ENCODE peak calls at places on chromosomes 5 and 9, in six cellular contexts. One of them, this sample, is unnamed.

GRCh38 chr5:98929123-98929981 is 545 bp upstream of the CHD1 start:
- DNase-seq in tibial artery: peak; percentile 98
- DNase-seq in astrocyte: peak; percentile 93
- DNase-seq in spleen: peak; percentile 98
- DNase-seq in CD8-positive, alpha-beta T cell: peak; percentile 99
- DNase-seq in effector memory CD4-positive, alpha-beta T cell: peak; percentile 90
- DNase-seq in this sample: peak; percentile 99

GRCh38 chr9:136565075-136565721 is 19.4 kb upstream of the NOTCH1 start:
- DNase-seq in tibial artery: no peak
- DNase-seq in astrocyte: peak; percentile 33
- DNase-seq in spleen: no peak
- DNase-seq in CD8-positive, alpha-beta T cell: peak; percentile 9
- DNase-seq in effector memory CD4-positive, alpha-beta T cell: no peak
- DNase-seq in this sample: no peak

GRCh38 chr5:115477581-115477980 is 67.0 kb downstream of the FEM1C start:
- DNase-seq in tibial artery: no peak
- DNase-seq in astrocyte: no peak
- DNase-seq in spleen: no peak
- DNase-seq in CD8-positive, alpha-beta T cell: no peak
- DNase-seq in effector memory CD4-positive, alpha-beta T cell: no peak
- DNase-seq in this sample: no peak

GRCh38 chr5:132830436-132831094 is at the start of gene SHROOM1:
- DNase-seq in tibial artery: no peak
- DNase-seq in astrocyte: peak; percentile 28
- DNase-seq in spleen: peak; percentile 80
- DNase-seq in CD8-positive, alpha-beta T cell: no peak
- DNase-seq in effector memory CD4-positive, alpha-beta T cell: no peak
- DNase-seq in this sample: peak; percentile 86

GRCh38 chr9:136234597-136234996 is 11.0 kb downstream of the QSOX2 start:
- DNase-seq in tibial artery: no peak
- DNase-seq in astrocyte: no peak
- DNase-seq in spleen: no peak
- DNase-seq in CD8-positive, alpha-beta T cell: no peak
- DNase-seq in effector memory CD4-positive, alpha-beta T cell: no peak
- DNase-seq in this sample: no peak

GRCh38 chr5:173317091-173317685 is 11.0 kb downstream of the STC2 start:
- DNase-seq in tibial artery: no peak
- DNase-seq in astrocyte: no peak
- DNase-seq in spleen: peak; percentile 62
- DNase-seq in CD8-positive, alpha-beta T cell: no peak
- DNase-seq in effector memory CD4-positive, alpha-beta T cell: no peak
- DNase-seq in this sample: no peak

GRCh38 chr5:134708301-134708700 is 30.0 kb upstream of the CAMLG start:
- DNase-seq in tibial artery: no peak
- DNase-seq in astrocyte: no peak
- DNase-seq in spleen: no peak
- DNase-seq in CD8-positive, alpha-beta T cell: no peak
- DNase-seq in effector memory CD4-positive, alpha-beta T cell: no peak
- DNase-seq in this sample: no peak

GRCh38 chr9:69314547-69314946 is 10.5 kb upstream of the ENTREP1 start:
- DNase-seq in tibial artery: no peak
- DNase-seq in astrocyte: no peak
- DNase-seq in spleen: no peak
- DNase-seq in CD8-positive, alpha-beta T cell: no peak
- DNase-seq in effector memory CD4-positive, alpha-beta T cell: no peak
- DNase-seq in this sample: no peak

GRCh38 chr9:124695280-124695890 is 75.7 kb downstream of the NR6A1 start:
- DNase-seq in tibial artery: no peak
- DNase-seq in astrocyte: peak; percentile 79
- DNase-seq in spleen: no peak
- DNase-seq in CD8-positive, alpha-beta T cell: no peak
- DNase-seq in effector memory CD4-positive, alpha-beta T cell: no peak
- DNase-seq in this sample: peak; percentile 84

GRCh38 chr9:97874617-97875016 is 21.6 kb downstream of the FOXE1 start:
- DNase-seq in tibial artery: no peak
- DNase-seq in astrocyte: no peak
- DNase-seq in spleen: no peak
- DNase-seq in CD8-positive, alpha-beta T cell: no peak
- DNase-seq in effector memory CD4-positive, alpha-beta T cell: no peak
- DNase-seq in this sample: peak; percentile 13

GRCh38 chr5:5377780-5378179 is 44.7 kb upstream of the ICE1 start:
- DNase-seq in tibial artery: no peak
- DNase-seq in astrocyte: no peak
- DNase-seq in spleen: no peak
- DNase-seq in CD8-positive, alpha-beta T cell: no peak
- DNase-seq in effector memory CD4-positive, alpha-beta T cell: no peak
- DNase-seq in this sample: no peak

GRCh38 chr5:174725991-174726601 is 1.7 kb downstream of the MSX2 start:
- DNase-seq in tibial artery: no peak
- DNase-seq in astrocyte: no peak
- DNase-seq in spleen: no peak
- DNase-seq in CD8-positive, alpha-beta T cell: no peak
- DNase-seq in effector memory CD4-positive, alpha-beta T cell: no peak
- DNase-seq in this sample: no peak
- H3K4me3 ChIP-seq in tibial artery: peak overlapping the region; percentile 70
- H3K4me3 ChIP-seq in astrocyte: no peak overlapping the region
- H3K4me3 ChIP-seq in spleen: peak overlapping the region; percentile 45
- H3K4me3 ChIP-seq in CD8-positive, alpha-beta T cell: no peak overlapping the region
- H3K4me3 ChIP-seq in effector memory CD4-positive, alpha-beta T cell: no peak overlapping the region
- H3K4me3 ChIP-seq in this sample: no peak overlapping the region

DNA sequence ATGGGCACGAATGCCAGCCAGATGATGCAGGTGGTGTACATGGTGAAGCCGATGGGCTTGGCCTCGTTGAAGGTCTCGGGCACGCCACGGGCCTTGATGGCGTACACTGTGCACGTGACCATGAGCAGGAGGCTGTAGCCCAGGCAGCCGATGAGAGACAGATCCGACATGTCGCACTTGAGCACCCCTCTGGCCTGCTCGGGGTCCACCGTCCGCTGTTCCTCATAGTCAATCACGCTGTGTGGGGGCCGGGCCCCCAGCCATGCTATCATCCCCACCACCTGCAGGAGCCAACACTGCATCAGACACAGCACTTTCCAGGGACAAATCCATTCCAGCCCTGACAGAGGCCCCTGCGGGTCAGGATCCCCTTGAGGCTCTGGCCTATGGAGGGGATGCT is 12.2 kb downstream of the GRM6 start:
- DNase-seq in tibial artery: no peak
- DNase-seq in astrocyte: no peak
- DNase-seq in spleen: peak; percentile 58
- DNase-seq in CD8-positive, alpha-beta T cell: no peak
- DNase-seq in effector memory CD4-positive, alpha-beta T cell: no peak
- DNase-seq in this sample: no peak
- H3K9me3 ChIP-seq in tibial artery: peaks cover 30% of the 10 kb centered on the region
- H3K9me3 ChIP-seq in astrocyte: peaks cover 63% of the 10 kb centered on the region
- H3K9me3 ChIP-seq in spleen: peaks cover 97% of the 10 kb centered on the region
- H3K9me3 ChIP-seq in CD8-positive, alpha-beta T cell: no peaks in the 10 kb centered on the region
- H3K9me3 ChIP-seq in effector memory CD4-positive, alpha-beta T cell: no peaks in the 10 kb centered on the region
- H3K9me3 ChIP-seq in this sample: peaks cover 9% of the 10 kb centered on the region

GRCh38 chr5:136104311-136104975 is 28.2 kb upstream of the SMAD5 start:
- DNase-seq in tibial artery: no peak
- DNase-seq in astrocyte: no peak
- DNase-seq in spleen: no peak
- DNase-seq in CD8-positive, alpha-beta T cell: no peak
- DNase-seq in effector memory CD4-positive, alpha-beta T cell: no peak
- DNase-seq in this sample: no peak

GRCh38 chr5:136106351-136106750 is 26.3 kb upstream of the SMAD5 start:
- DNase-seq in tibial artery: no peak
- DNase-seq in astrocyte: no peak
- DNase-seq in spleen: no peak
- DNase-seq in CD8-positive, alpha-beta T cell: no peak
- DNase-seq in effector memory CD4-positive, alpha-beta T cell: no peak
- DNase-seq in this sample: no peak

GRCh38 chr5:136101884-136102283 is 30.8 kb upstream of the SMAD5 start:
- DNase-seq in tibial artery: no peak
- DNase-seq in astrocyte: no peak
- DNase-seq in spleen: no peak
- DNase-seq in CD8-positive, alpha-beta T cell: no peak
- DNase-seq in effector memory CD4-positive, alpha-beta T cell: no peak
- DNase-seq in this sample: no peak

GRCh38 chr5:136099870-136100269 is 32.8 kb upstream of the SMAD5 start:
- DNase-seq in tibial artery: no peak
- DNase-seq in astrocyte: no peak
- DNase-seq in spleen: no peak
- DNase-seq in CD8-positive, alpha-beta T cell: no peak
- DNase-seq in effector memory CD4-positive, alpha-beta T cell: no peak
- DNase-seq in this sample: no peak

GRCh38 chr5:136103118-136103517 is 29.5 kb upstream of the SMAD5 start:
- DNase-seq in tibial artery: no peak
- DNase-seq in astrocyte: no peak
- DNase-seq in spleen: no peak
- DNase-seq in CD8-positive, alpha-beta T cell: no peak
- DNase-seq in effector memory CD4-positive, alpha-beta T cell: no peak
- DNase-seq in this sample: no peak
- H3K36me3 ChIP-seq in tibial artery: no peaks in the 10 kb centered on the region
- H3K36me3 ChIP-seq in astrocyte: no peaks in the 10 kb centered on the region
- H3K36me3 ChIP-seq in spleen: no peaks in the 10 kb centered on the region
- H3K36me3 ChIP-seq in CD8-positive, alpha-beta T cell: no peaks in the 10 kb centered on the region
- H3K36me3 ChIP-seq in effector memory CD4-positive, alpha-beta T cell: no peaks in the 10 kb centered on the region
- H3K36me3 ChIP-seq in this sample: no peaks in the 10 kb centered on the region

DNA sequence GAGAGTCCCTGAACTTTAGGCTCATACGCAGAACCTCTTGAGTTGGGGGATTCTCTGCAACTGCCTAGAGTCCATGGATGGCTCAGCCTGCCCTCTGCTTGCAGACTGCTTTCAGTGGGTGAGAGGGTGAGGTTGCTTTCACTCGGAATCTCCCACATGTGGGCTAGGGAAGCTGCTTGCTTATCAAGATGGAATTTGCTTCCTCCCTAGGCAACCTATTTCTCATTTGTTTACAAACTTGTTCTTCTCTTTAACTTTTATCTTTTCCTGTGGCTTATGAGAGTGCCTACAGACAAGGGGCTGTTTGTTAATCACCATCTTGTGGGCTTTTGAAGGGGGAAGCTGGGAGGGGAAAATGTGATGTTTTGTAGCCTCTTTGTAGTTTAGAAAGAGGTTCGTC is 10.0 kb downstream of the TLE4 start:
- DNase-seq in tibial artery: no peak
- DNase-seq in astrocyte: peak; percentile 94
- DNase-seq in spleen: no peak
- DNase-seq in CD8-positive, alpha-beta T cell: peak; percentile 53
- DNase-seq in effector memory CD4-positive, alpha-beta T cell: peak; percentile 17
- DNase-seq in this sample: peak; percentile 17
- H3K4me3 ChIP-seq in tibial artery: no peak overlapping the region
- H3K4me3 ChIP-seq in astrocyte: peak overlapping the region; percentile 9
- H3K4me3 ChIP-seq in spleen: no peak overlapping the region
- H3K4me3 ChIP-seq in CD8-positive, alpha-beta T cell: peak overlapping the region; percentile 1
- H3K4me3 ChIP-seq in effector memory CD4-positive, alpha-beta T cell: peak overlapping the region; percentile 26
- H3K4me3 ChIP-seq in this sample: no peak overlapping the region

GRCh38 chr5:18965893-18966292 is 1022.1 kb downstream of the CDH18 start:
- DNase-seq in tibial artery: no peak
- DNase-seq in astrocyte: no peak
- DNase-seq in spleen: no peak
- DNase-seq in CD8-positive, alpha-beta T cell: no peak
- DNase-seq in effector memory CD4-positive, alpha-beta T cell: no peak
- DNase-seq in this sample: no peak

GRCh38 chr5:18968966-18969365 is 1019.0 kb downstream of the CDH18 start:
- DNase-seq in tibial artery: no peak
- DNase-seq in astrocyte: no peak
- DNase-seq in spleen: no peak
- DNase-seq in CD8-positive, alpha-beta T cell: no peak
- DNase-seq in effector memory CD4-positive, alpha-beta T cell: no peak
- DNase-seq in this sample: peak; percentile 33

GRCh38 chr5:18972244-18972643 is 1015.8 kb downstream of the CDH18 start:
- DNase-seq in tibial artery: no peak
- DNase-seq in astrocyte: no peak
- DNase-seq in spleen: no peak
- DNase-seq in CD8-positive, alpha-beta T cell: no peak
- DNase-seq in effector memory CD4-positive, alpha-beta T cell: no peak
- DNase-seq in this sample: no peak

GRCh38 chr5:18970000-18970399 is 1018.0 kb downstream of the CDH18 start:
- DNase-seq in tibial artery: no peak
- DNase-seq in astrocyte: no peak
- DNase-seq in spleen: no peak
- DNase-seq in CD8-positive, alpha-beta T cell: no peak
- DNase-seq in effector memory CD4-positive, alpha-beta T cell: no peak
- DNase-seq in this sample: no peak

GRCh38 chr5:18967637-18968036 is 1020.4 kb downstream of the CDH18 start:
- DNase-seq in tibial artery: no peak
- DNase-seq in astrocyte: no peak
- DNase-seq in spleen: no peak
- DNase-seq in CD8-positive, alpha-beta T cell: no peak
- DNase-seq in effector memory CD4-positive, alpha-beta T cell: no peak
- DNase-seq in this sample: no peak
- H3K9me3 ChIP-seq in tibial artery: no peaks in the 10 kb centered on the region
- H3K9me3 ChIP-seq in astrocyte: no peaks in the 10 kb centered on the region
- H3K9me3 ChIP-seq in spleen: no peaks in the 10 kb centered on the region
- H3K9me3 ChIP-seq in CD8-positive, alpha-beta T cell: no peaks in the 10 kb centered on the region
- H3K9me3 ChIP-seq in effector memory CD4-positive, alpha-beta T cell: no peaks in the 10 kb centered on the region
- H3K9me3 ChIP-seq in this sample: no peaks in the 10 kb centered on the region